ENCODE peak calls at places on chromosomes 7 and 10, in five cellular contexts. G is adrenal gland, M is prostate gland, K is SK-N-SH, X is left ventricle myocardium inferior. V is an unnamed sample.

GRCh38 chr10:12349628-12350166 is 350 bp downstream of the CAMK1D start:
- DNase-seq in G (peak), M (no peak), K (no peak), X (no peak), V (no peak)

GRCh38 chr10:32190890-32191491 is 134.8 kb upstream of the KIF5B start:
- DNase-seq in G (no peak), M (no peak), K (no peak), X (no peak), V (no peak)

GRCh38 chr10:17386616-17387075 is 67.7 kb downstream of the ST8SIA6 start:
- DNase-seq in G (no peak), M (no peak), K (no peak), X (peak), V (no peak)

GRCh38 chr7:101902680-101903504 is 85.5 kb downstream of the CUX1 start:
- DNase-seq in G (no peak), M (no peak), K (peak), X (no peak), V (no peak)

GRCh38 chr7:36151921-36152755 is 916 bp upstream of the EEPD1 start:
- DNase-seq in G (no peak), M (no peak), K (no peak), X (no peak), V (no peak)

GRCh38 chr7:102223175-102223574 is 63.5 kb upstream of the SH2B2 start:
- DNase-seq in G (no peak), M (no peak), K (no peak), X (no peak), V (no peak)

GRCh38 chr10:25522946-25523608 is 348.3 kb downstream of the GPR158 start:
- DNase-seq in G (no peak), M (no peak), K (peak), X (no peak), V (peak)

GRCh38 chr7:21944616-21945373 is 904 bp downstream of the CDCA7L start:
- DNase-seq in G (no peak), M (peak), K (no peak), X (peak), V (peak)

GRCh38 chr7:8379264-8379663 is 54.1 kb upstream of the NXPH1 start:
- DNase-seq in G (no peak), M (no peak), K (peak), X (no peak), V (no peak)

GRCh38 chr10:70711177-70711576 is 38.9 kb downstream of the ADAMTS14 start:
- DNase-seq in G (no peak), M (no peak), K (no peak), X (no peak), V (no peak)

GRCh38 chr7:10022957-10023356 is 950.7 kb upstream of the PHF14 start:
- DNase-seq in G (no peak), M (peak), K (peak), X (no peak), V (peak)

GRCh38 chr7:257647-257992 is 32.4 kb upstream of the FOXL3 start:
- DNase-seq in G (no peak), M (no peak), K (no peak), X (no peak), V (no peak)

GRCh38 chr7:116316838-116317612 is 106.7 kb downstream of the TES start:
- DNase-seq in G (peak), M (peak), K (no peak), X (peak), V (no peak)

GRCh38 chr10:115171392-115171960 is 78.3 kb downstream of the ATRNL1 start:
- DNase-seq in G (no peak), M (no peak), K (peak), X (no peak), V (no peak)

GRCh38 chr10:16843252-16843870 is 26.1 kb upstream of the RSU1 start:
- DNase-seq in G (no peak), M (peak), K (peak), X (no peak), V (no peak)

GRCh38 chr7:66326501-66327180 is 121.5 kb downstream of the TPST1 start:
- DNase-seq in G (no peak), M (no peak), K (peak), X (no peak), V (no peak)

GRCh38 chr10:59674211-59674836 is 35.3 kb downstream of the SLC16A9 start:
- DNase-seq in G (no peak), M (no peak), K (no peak), X (no peak), V (no peak)

GRCh38 chr7:133786401-133786937 is 340.7 kb upstream of the LRGUK start:
- DNase-seq in G (no peak), M (no peak), K (no peak), X (no peak), V (no peak)

GRCh38 chr7:91959023-91959422 is 18.4 kb downstream of the AKAP9 start:
- DNase-seq in G (no peak), M (no peak), K (no peak), X (no peak), V (no peak)

GRCh38 chr7:85014936-85015335 is 171.9 kb downstream of the SEMA3D start:
- DNase-seq in G (no peak), M (no peak), K (no peak), X (no peak), V (peak)

GRCh38 chr10:122510326-122510725 is 49.0 kb downstream of the HTRA1 start:
- DNase-seq in G (no peak), M (peak), K (no peak), X (no peak), V (no peak)

GRCh38 chr10:105800626-105801025 is 1159.5 kb downstream of the SORCS3 start:
- DNase-seq in G (no peak), M (no peak), K (no peak), X (no peak), V (peak)

GRCh38 chr7:26078437-26079362 is 73.3 kb upstream of the NFE2L3 start:
- DNase-seq in G (peak), M (peak), K (peak), X (peak), V (peak)

GRCh38 chr10:45514283-45515270 is 140.6 kb downstream of the ALOX5 start:
- DNase-seq in G (no peak), M (peak), K (peak), X (no peak), V (no peak)

DNA sequence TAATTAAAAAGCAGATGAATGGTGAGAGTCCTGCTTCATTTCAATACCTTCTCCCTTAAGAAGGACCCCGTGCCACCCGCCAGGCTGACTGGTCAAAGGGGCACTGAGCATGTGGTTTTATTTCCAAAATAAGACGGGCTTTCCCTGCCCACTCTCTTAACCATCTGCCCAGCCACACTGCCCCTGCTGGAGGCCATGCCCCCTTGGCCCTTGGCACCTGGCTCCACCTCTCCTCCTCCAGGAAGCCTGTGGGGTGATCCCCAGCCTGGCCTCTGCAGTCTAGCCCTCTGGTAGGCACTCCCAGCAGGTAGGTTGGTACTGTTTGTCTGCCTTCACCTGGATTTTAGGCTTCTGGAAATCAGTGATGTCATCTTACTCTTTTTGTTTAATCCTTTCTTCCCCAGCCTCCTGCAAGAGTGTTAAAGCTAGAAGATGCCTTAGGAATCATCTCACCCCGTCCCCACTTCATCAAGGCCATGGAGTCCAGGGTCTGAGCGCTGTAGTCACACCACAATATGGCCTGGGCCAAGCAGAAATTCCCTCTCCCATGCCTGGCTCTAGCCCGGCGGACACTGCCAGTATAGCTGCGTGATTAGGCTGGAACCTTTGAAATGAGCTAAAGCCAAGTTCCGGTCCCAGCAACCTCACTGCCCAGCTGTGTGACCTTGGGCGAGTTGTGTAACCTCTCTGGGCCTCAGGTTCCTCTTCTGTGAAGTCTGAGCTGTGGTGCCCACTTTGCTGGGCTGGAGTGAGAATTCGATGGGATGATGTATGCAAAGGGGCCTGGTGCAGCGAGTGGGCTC is 118.2 kb downstream of the ZMIZ1 start:
- DNase-seq in G (no peak), M (no peak), K (no peak), X (no peak), V (no peak)
- TF ChIP-seq CTCF in G (no peak), M (no peak), K (no peak), X (no peak), V (no peak)

DNA sequence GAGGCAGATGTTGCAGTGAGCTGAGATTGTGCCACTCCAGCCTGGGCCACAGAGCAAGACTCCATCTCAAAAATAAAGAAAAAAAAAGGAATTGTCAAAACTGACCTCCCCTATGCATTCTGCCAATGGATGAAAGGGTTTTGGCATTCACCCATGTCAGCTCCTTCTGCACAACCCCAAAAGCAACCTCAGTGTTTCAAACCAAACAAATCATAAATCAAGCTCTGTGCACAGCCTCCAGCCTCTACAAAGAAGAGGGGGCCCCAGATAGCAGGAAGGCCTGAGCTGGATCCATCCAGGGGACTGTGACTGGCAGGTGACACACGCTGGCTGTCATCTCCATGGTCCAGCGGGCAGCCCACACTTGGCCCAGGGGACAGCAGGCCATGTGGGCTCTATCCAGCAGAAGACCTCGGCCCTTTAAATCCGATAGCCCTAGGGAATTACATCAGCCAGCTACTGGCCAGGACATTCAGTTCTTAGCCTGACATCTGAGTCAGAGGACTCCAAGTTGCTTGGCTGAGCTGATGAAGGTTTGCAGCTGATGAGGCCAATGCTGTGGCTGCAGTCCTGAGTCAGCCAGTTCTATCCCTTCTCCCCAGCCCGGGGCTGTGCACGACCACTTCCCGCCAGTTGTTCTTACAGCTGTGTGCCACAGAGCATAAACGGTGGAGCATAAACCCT is 52.0 kb upstream of the FIGNL1 start:
- DNase-seq in G (peak), M (no peak), K (no peak), X (peak), V (peak)
- H3K27ac ChIP-seq in G (peak), M (peak), K (no peak), X (peak), V (no peak)

DNA sequence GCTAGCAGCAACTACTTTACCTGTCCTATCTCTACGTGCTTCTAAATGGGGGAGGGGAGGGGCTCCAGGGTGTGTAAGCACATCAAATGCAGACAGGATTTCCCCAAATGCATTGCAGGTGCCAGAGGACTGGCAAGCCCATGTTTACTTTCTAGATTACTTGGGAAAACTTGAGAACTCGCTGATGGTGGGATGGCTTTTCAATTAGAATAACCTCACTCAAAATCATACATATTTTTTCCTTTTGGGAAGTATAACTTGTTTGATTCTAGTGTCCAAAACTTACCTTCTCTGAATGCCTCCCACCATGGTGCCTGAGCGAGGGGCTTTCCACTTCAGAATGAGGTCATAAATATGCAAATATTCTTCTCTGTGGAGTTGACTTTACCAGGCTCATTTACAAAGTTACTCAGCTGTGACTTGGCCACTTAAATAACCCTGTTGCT is 191.3 kb upstream of the RHOBTB1 start:
- DNase-seq in G (no peak), M (no peak), K (no peak), X (no peak), V (no peak)
- H3K4me3 ChIP-seq in G (no peak), M (no peak), K (no peak), X (no peak), V (no peak)

GRCh38 chr10:84214612-84215235 is 10.6 kb downstream of the LRIT2 start:
- DNase-seq in G (no peak), M (no peak), K (peak), X (no peak), V (peak)
- TF ChIP-seq CTCF in G (no peak), M (no peak), K (peak), X (peak), V (peak)

DNA sequence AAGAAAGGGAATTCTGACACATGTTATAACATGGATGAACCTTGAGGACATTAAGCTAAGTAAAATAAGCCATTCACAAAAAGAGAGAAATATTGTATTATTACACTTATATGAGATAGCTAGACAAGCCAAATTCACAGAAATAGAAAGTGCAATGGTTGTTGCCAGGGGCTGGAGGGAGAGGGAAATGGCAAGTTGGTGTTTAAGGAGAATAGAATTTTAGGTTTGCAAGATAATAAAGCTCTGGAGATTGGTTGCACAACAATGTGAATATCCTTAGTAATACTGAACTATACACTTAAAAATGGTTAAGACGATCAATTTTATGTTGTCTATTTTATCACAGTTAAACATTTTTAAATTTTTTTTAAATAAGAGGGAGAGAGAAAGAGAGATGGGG is 25.0 kb upstream of the ADD3 start:
- DNase-seq in G (no peak), M (no peak), K (no peak), X (no peak), V (no peak)
- H3K27ac ChIP-seq in G (no peak), M (no peak), K (no peak), X (peak), V (no peak)

GRCh38 chr7:45812946-45813345 is 59.9 kb downstream of the CCDC201 start:
- DNase-seq in G (no peak), M (no peak), K (peak), X (no peak), V (no peak)
- H3K4me3 ChIP-seq in G (no peak), M (no peak), K (no peak), X (no peak), V (no peak)

GRCh38 chr7:117673839-117674238 is 194.0 kb downstream of the CFTR start:
- DNase-seq in G (no peak), M (peak), K (peak), X (no peak), V (no peak)
- TF ChIP-seq CTCF in G (no peak), M (peak), K (peak), X (peak), V (no peak)

GRCh38 chr7:81140206-81140605 is 221.4 kb upstream of the SEMA3C start:
- DNase-seq in G (no peak), M (no peak), K (no peak), X (no peak), V (no peak)
- H3K27ac ChIP-seq in G (no peak), M (no peak), K (no peak), X (no peak), V (no peak)

V was measured in WERI-Rb-1.